ENCODE peak calls at places on chromosomes 4 and X, in four cellular contexts. One of them, this sample, is unnamed.

GRCh38 chr4:62320612-62321011 is 1120.5 kb downstream of the ADGRL3 start:
- DNase-seq in IMR-90: no peak
- DNase-seq in GM23248: no peak
- DNase-seq in adipocyte: no peak
- DNase-seq in this sample: no peak

GRCh38 chrX:70281951-70282350 is at the start of gene RAB41:
- DNase-seq in GM23248: no peak
- DNase-seq in IMR-90: no peak
- DNase-seq in adipocyte: no peak
- DNase-seq in this sample: no peak

GRCh38 chr4:175651701-175652100 is 160.4 kb downstream of the GPM6A start:
- DNase-seq in IMR-90: no peak
- DNase-seq in GM23248: no peak
- DNase-seq in adipocyte: no peak
- DNase-seq in this sample: no peak

GRCh38 chr4:148881860-148882643 is 439.8 kb upstream of the NR3C2 start:
- DNase-seq in GM23248: no peak
- DNase-seq in IMR-90: no peak
- DNase-seq in adipocyte: no peak
- DNase-seq in this sample: no peak

GRCh38 chr4:83125738-83126141 is 11.2 kb upstream of the PLAC8 start:
- DNase-seq in GM23248: no peak
- DNase-seq in IMR-90: no peak
- DNase-seq in adipocyte: no peak
- DNase-seq in this sample: no peak

GRCh38 chr4:98939892-98940298 is 11.0 kb upstream of the EIF4E start:
- DNase-seq in IMR-90: peak
- DNase-seq in GM23248: peak
- DNase-seq in adipocyte: peak
- DNase-seq in this sample: peak

GRCh38 chr4:47222276-47222675 is 190.9 kb downstream of the GABRB1 start:
- DNase-seq in adipocyte: no peak
- DNase-seq in IMR-90: peak
- DNase-seq in GM23248: no peak
- DNase-seq in this sample: no peak

GRCh38 chr4:1279253-1279652 is 10.4 kb upstream of the MAEA start:
- DNase-seq in IMR-90: no peak
- DNase-seq in GM23248: no peak
- DNase-seq in adipocyte: no peak
- DNase-seq in this sample: no peak

GRCh38 chrX:31258163-31258562 is 186.3 kb upstream of the FTHL17 start:
- DNase-seq in IMR-90: no peak
- DNase-seq in adipocyte: no peak
- DNase-seq in GM23248: no peak
- DNase-seq in this sample: no peak

GRCh38 chrX:101079223-101079622 is 544 bp downstream of the TMEM35A start:
- DNase-seq in adipocyte: peak
- DNase-seq in IMR-90: peak
- DNase-seq in GM23248: peak
- DNase-seq in this sample: no peak

GRCh38 chrX:101081257-101081656 is 2.6 kb downstream of the TMEM35A start:
- DNase-seq in adipocyte: no peak
- DNase-seq in GM23248: no peak
- DNase-seq in IMR-90: no peak
- DNase-seq in this sample: no peak

GRCh38 chrX:101080326-101080725 is 1.6 kb downstream of the TMEM35A start:
- DNase-seq in adipocyte: no peak
- DNase-seq in GM23248: no peak
- DNase-seq in IMR-90: no peak
- DNase-seq in this sample: no peak

GRCh38 chrX:101079736-101080135 is 1.1 kb downstream of the TMEM35A start:
- DNase-seq in adipocyte: no peak
- DNase-seq in GM23248: no peak
- DNase-seq in IMR-90: no peak
- DNase-seq in this sample: no peak

GRCh38 chrX:101078716-101079115 is at the start of gene TMEM35A:
- DNase-seq in GM23248: peak
- DNase-seq in IMR-90: peak
- DNase-seq in adipocyte: peak
- DNase-seq in this sample: no peak
- H3K9ac ChIP-seq in GM23248: no peak
- H3K9ac ChIP-seq in IMR-90: peak
- H3K9ac ChIP-seq in adipocyte: peak
- H3K9ac ChIP-seq in this sample: no peak

GRCh38 chrX:107713205-107714195 is 62.1 kb downstream of the TSC22D3 start:
- DNase-seq in IMR-90: no peak
- DNase-seq in adipocyte: peak
- DNase-seq in GM23248: peak
- DNase-seq in this sample: no peak
- H3K9ac ChIP-seq in IMR-90: no peak
- H3K9ac ChIP-seq in adipocyte: peak
- H3K9ac ChIP-seq in GM23248: peak
- H3K9ac ChIP-seq in this sample: no peak

GRCh38 chr4:38983756-38984647 is 48.2 kb downstream of the TMEM156 start:
- DNase-seq in adipocyte: no peak
- DNase-seq in IMR-90: peak
- DNase-seq in GM23248: peak
- DNase-seq in this sample: no peak
- H3K9ac ChIP-seq in adipocyte: no peak
- H3K9ac ChIP-seq in IMR-90: peak
- H3K9ac ChIP-seq in GM23248: no peak
- H3K9ac ChIP-seq in this sample: no peak

GRCh38 chrX:154914052-154914451 is 27.9 kb downstream of the F8A1 start:
- DNase-seq in IMR-90: no peak
- DNase-seq in adipocyte: no peak
- DNase-seq in GM23248: no peak
- DNase-seq in this sample: no peak

GRCh38 chrX:154918060-154918483 is 31.9 kb downstream of the F8A1 start:
- DNase-seq in adipocyte: peak
- DNase-seq in IMR-90: peak
- DNase-seq in GM23248: peak
- DNase-seq in this sample: peak
- H3K9ac ChIP-seq in adipocyte: peak
- H3K9ac ChIP-seq in IMR-90: no peak
- H3K9ac ChIP-seq in GM23248: peak
- H3K9ac ChIP-seq in this sample: no peak

GRCh38 chr4:88007304-88008132 is at the start of gene PKD2:
- DNase-seq in IMR-90: peak
- DNase-seq in adipocyte: peak
- DNase-seq in GM23248: peak
- DNase-seq in this sample: no peak

GRCh38 chr4:88005086-88005485 is 2.3 kb upstream of the PKD2 start:
- DNase-seq in IMR-90: peak
- DNase-seq in adipocyte: peak
- DNase-seq in GM23248: peak
- DNase-seq in this sample: no peak

GRCh38 chr4:88008624-88009235 is 1.3 kb downstream of the PKD2 start:
- DNase-seq in GM23248: peak
- DNase-seq in adipocyte: peak
- DNase-seq in IMR-90: no peak
- DNase-seq in this sample: no peak

GRCh38 chr4:88008133-88008621 is 742 bp downstream of the PKD2 start:
- DNase-seq in IMR-90: peak
- DNase-seq in GM23248: peak
- DNase-seq in adipocyte: peak
- DNase-seq in this sample: no peak

GRCh38 chr4:88006956-88007303 is 505 bp upstream of the PKD2 start:
- DNase-seq in GM23248: no peak
- DNase-seq in adipocyte: no peak
- DNase-seq in IMR-90: no peak
- DNase-seq in this sample: no peak
- H3K9ac ChIP-seq in GM23248: peak
- H3K9ac ChIP-seq in adipocyte: peak
- H3K9ac ChIP-seq in IMR-90: peak
- H3K9ac ChIP-seq in this sample: no peak

GRCh38 chrX:104281564-104281963 is 26.8 kb upstream of the ESX1 start:
- DNase-seq in IMR-90: no peak
- DNase-seq in GM23248: no peak
- DNase-seq in adipocyte: no peak
- DNase-seq in this sample: no peak

GRCh38 chrX:104285201-104285600 is 30.5 kb upstream of the ESX1 start:
- DNase-seq in IMR-90: no peak
- DNase-seq in adipocyte: no peak
- DNase-seq in GM23248: no peak
- DNase-seq in this sample: no peak

GRCh38 chrX:104288269-104288668 is 33.5 kb upstream of the ESX1 start:
- DNase-seq in IMR-90: no peak
- DNase-seq in GM23248: no peak
- DNase-seq in adipocyte: no peak
- DNase-seq in this sample: no peak

GRCh38 chrX:104282326-104282725 is 27.6 kb upstream of the ESX1 start:
- DNase-seq in adipocyte: no peak
- DNase-seq in GM23248: no peak
- DNase-seq in IMR-90: no peak
- DNase-seq in this sample: no peak

GRCh38 chrX:104284407-104285000 is 29.8 kb upstream of the ESX1 start:
- DNase-seq in IMR-90: no peak
- DNase-seq in adipocyte: no peak
- DNase-seq in GM23248: peak
- DNase-seq in this sample: no peak
- H3K9ac ChIP-seq in IMR-90: no peak
- H3K9ac ChIP-seq in adipocyte: no peak
- H3K9ac ChIP-seq in GM23248: no peak
- H3K9ac ChIP-seq in this sample: no peak

DNA sequence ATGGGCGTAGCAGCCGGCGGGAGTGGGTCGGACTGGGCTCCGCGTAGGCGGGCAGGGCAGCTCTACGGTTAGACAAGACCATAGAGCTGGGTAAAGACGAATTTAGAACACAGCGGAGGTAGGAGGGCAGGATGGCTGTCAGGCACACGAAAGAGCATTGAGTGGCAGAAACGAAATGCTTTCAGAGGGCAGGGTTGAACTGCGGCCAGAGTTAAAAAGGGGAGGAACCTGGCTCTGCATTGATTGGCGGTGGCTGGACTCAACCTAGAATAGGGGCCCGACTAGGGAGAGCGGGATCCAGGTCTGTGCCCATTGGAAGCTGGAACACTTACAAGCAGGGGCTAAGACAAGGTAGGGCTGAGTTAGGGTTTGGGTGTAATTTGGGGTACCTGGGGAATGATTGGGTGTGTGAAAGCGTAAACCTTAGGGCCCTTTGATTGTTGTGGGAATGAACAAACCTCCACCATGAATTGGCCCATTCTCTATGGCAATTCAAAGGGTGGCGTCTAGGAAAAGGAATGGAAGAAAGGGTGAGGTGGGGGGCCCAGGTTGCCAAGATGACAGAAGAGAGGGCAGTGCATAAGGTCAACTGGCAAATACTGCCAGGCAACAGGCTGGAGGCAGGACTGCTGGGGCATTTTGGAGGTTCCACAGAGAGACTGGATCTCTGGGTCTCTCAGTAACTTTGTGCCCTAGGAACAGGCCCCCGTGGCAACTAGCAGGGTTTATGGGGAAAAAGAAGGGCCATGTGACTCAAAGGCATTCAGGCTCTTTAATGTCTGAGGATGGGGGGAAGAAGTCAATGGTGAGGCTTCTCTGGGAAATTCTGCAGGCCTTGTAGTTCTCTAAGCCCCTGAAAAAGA is 911 bp upstream of the ELK1 start:
- DNase-seq in IMR-90: no peak
- DNase-seq in adipocyte: no peak
- DNase-seq in GM23248: no peak
- DNase-seq in this sample: no peak
- H3K9ac ChIP-seq in IMR-90: peak
- H3K9ac ChIP-seq in adipocyte: peak
- H3K9ac ChIP-seq in GM23248: peak
- H3K9ac ChIP-seq in this sample: peak

GRCh38 chr4:37455301-37456062 is 210.9 kb downstream of the NWD2 start:
- DNase-seq in IMR-90: no peak
- DNase-seq in adipocyte: no peak
- DNase-seq in GM23248: no peak
- DNase-seq in this sample: no peak

GRCh38 chr4:37453361-37454262 is 209.1 kb downstream of the NWD2 start:
- DNase-seq in adipocyte: peak
- DNase-seq in GM23248: peak
- DNase-seq in IMR-90: no peak
- DNase-seq in this sample: no peak

GRCh38 chr4:37451646-37452045 is 207.1 kb downstream of the NWD2 start:
- DNase-seq in GM23248: no peak
- DNase-seq in adipocyte: no peak
- DNase-seq in IMR-90: no peak
- DNase-seq in this sample: no peak

GRCh38 chr4:37453004-37453360 is 208.4 kb downstream of the NWD2 start:
- DNase-seq in GM23248: peak
- DNase-seq in adipocyte: peak
- DNase-seq in IMR-90: peak
- DNase-seq in this sample: no peak

GRCh38 chr4:37454263-37454800 is 209.8 kb downstream of the NWD2 start:
- DNase-seq in adipocyte: no peak
- DNase-seq in GM23248: no peak
- DNase-seq in IMR-90: no peak
- DNase-seq in this sample: no peak
- H3K9ac ChIP-seq in adipocyte: no peak
- H3K9ac ChIP-seq in GM23248: no peak
- H3K9ac ChIP-seq in IMR-90: no peak
- H3K9ac ChIP-seq in this sample: no peak

GRCh38 chrX:140918398-140919043 is 83.9 kb upstream of the SPANXB1 start:
- DNase-seq in adipocyte: peak
- DNase-seq in GM23248: peak
- DNase-seq in IMR-90: peak
- DNase-seq in this sample: peak

GRCh38 chrX:140916891-140917290 is 85.5 kb upstream of the SPANXB1 start:
- DNase-seq in GM23248: no peak
- DNase-seq in IMR-90: no peak
- DNase-seq in adipocyte: no peak
- DNase-seq in this sample: no peak

GRCh38 chrX:140913802-140914501 is 88.4 kb upstream of the SPANXB1 start:
- DNase-seq in IMR-90: no peak
- DNase-seq in adipocyte: no peak
- DNase-seq in GM23248: no peak
- DNase-seq in this sample: no peak

GRCh38 chrX:140917354-140918115 is 84.9 kb upstream of the SPANXB1 start:
- DNase-seq in IMR-90: no peak
- DNase-seq in adipocyte: no peak
- DNase-seq in GM23248: no peak
- DNase-seq in this sample: no peak

GRCh38 chrX:140912606-140913005 is 89.8 kb upstream of the SPANXB1 start:
- DNase-seq in adipocyte: no peak
- DNase-seq in GM23248: no peak
- DNase-seq in IMR-90: no peak
- DNase-seq in this sample: no peak
- H3K9ac ChIP-seq in adipocyte: no peak
- H3K9ac ChIP-seq in GM23248: no peak
- H3K9ac ChIP-seq in IMR-90: no peak
- H3K9ac ChIP-seq in this sample: no peak

GRCh38 chr4:15004701-15005301 is 2.5 kb downstream of the CPEB2 start:
- DNase-seq in adipocyte: peak
- DNase-seq in GM23248: peak
- DNase-seq in IMR-90: peak
- DNase-seq in this sample: no peak
- H3K9ac ChIP-seq in adipocyte: peak
- H3K9ac ChIP-seq in GM23248: peak
- H3K9ac ChIP-seq in IMR-90: peak
- H3K9ac ChIP-seq in this sample: peak